ENCODE peak calls at places on chromosomes 4 and X, in nine cellular contexts. S, V, M, P, W, A, K, R and T are unnamed samples.

GRCh38 chr4:173025131-173025530 is 143.5 kb upstream of the GALNT7 start:
- DNase-seq in S (peak; percentile 58), V (peak; percentile 74), M (peak; percentile 79), P (peak; percentile 83), W (peak; percentile 47), A (no peak), K (peak; percentile 78), R (peak; percentile 75), T (peak; percentile 22)

GRCh38 chr4:104592894-104593470 is 98.3 kb upstream of the CXXC4 start:
- DNase-seq in S (no peak), V (no peak), M (peak; percentile 32), P (no peak), W (no peak), A (no peak), K (no peak), R (no peak), T (no peak)

GRCh38 chr4:2762048-2762447 is 5.9 kb upstream of the TNIP2 start:
- DNase-seq in S (no peak), V (no peak), M (no peak), P (no peak), W (no peak), A (no peak), K (no peak), R (no peak), T (no peak)

GRCh38 chrX:140343226-140343873 is 161.5 kb downstream of the SOX3 start:
- DNase-seq in S (no peak), V (no peak), M (no peak), P (no peak), W (no peak), A (no peak), K (no peak), R (no peak), T (no peak)

GRCh38 chr4:168908093-168908492 is 102.0 kb downstream of the CBR4 start:
- DNase-seq in S (no peak), V (no peak), M (no peak), P (no peak), W (no peak), A (no peak), K (no peak), R (no peak), T (no peak)

GRCh38 chr4:40909363-40909876 is 159.7 kb downstream of the NSUN7 start:
- DNase-seq in S (no peak), V (no peak), M (peak; percentile 11), P (peak; percentile 78), W (no peak), A (no peak), K (no peak), R (no peak), T (no peak)

GRCh38 chr4:175961604-175962003 is 104.0 kb upstream of the WDR17 start:
- DNase-seq in S (no peak), V (no peak), M (no peak), P (no peak), W (no peak), A (no peak), K (no peak), R (no peak), T (no peak)

GRCh38 chr4:19883841-19884240 is 367.9 kb upstream of the SLIT2 start:
- DNase-seq in S (no peak), V (no peak), M (no peak), P (no peak), W (no peak), A (no peak), K (no peak), R (no peak), T (no peak)

GRCh38 chr4:89741768-89742167 is 95.2 kb downstream of the SNCA start:
- DNase-seq in S (no peak), V (no peak), M (no peak), P (no peak), W (no peak), A (no peak), K (no peak), R (no peak), T (no peak)